ENCODE peak calls at places on chromosomes 2 and 18, in six cellular contexts. U is NCI-H1436; W is memory B cell; X is erythroblast; K is stimulated activated CD8-positive, alpha-beta memory T cell treated with anti-CD3 and anti-CD28 coated beads, Interleukin-15, amount 100 ng/mL, for 4 hours; F is ureter. B is an unnamed sample.

GRCh38 chr2:177165731-177166711 is 46.6 kb upstream of the HNRNPA3 start:
- DNase-seq in U (no peak), W (no peak), X (no peak), K (no peak), F (no peak), B (no peak)

GRCh38 chr2:200659410-200659809 is 73.6 kb downstream of the AOX1 start:
- DNase-seq in U (no peak), W (no peak), X (no peak), K (no peak), F (no peak), B (no peak)

GRCh38 chr2:135931776-135932438 is 53.5 kb downstream of the DARS1 start:
- DNase-seq in U (no peak), W (no peak), X (no peak), K (no peak), F (no peak), B (peak)

GRCh38 chr2:239621611-239622010 is 220.8 kb upstream of the HDAC4 start:
- DNase-seq in U (no peak), W (no peak), X (no peak), K (no peak), F (peak), B (no peak)

GRCh38 chr18:23057096-23057495 is 78.2 kb upstream of the CABLES1 start:
- DNase-seq in U (no peak), W (no peak), X (no peak), K (no peak), F (no peak), B (no peak)

GRCh38 chr2:1944986-1945385 is 200.7 kb upstream of the PXDN start:
- DNase-seq in U (no peak), W (no peak), X (no peak), K (no peak), F (no peak), B (no peak)

GRCh38 chr2:41928593-41928992 is 119.2 kb upstream of the PKDCC start:
- DNase-seq in U (no peak), W (no peak), X (no peak), K (no peak), F (no peak), B (no peak)

GRCh38 chr2:102753563-102754159 is 8.2 kb upstream of the TMEM182 start:
- DNase-seq in U (peak), W (no peak), X (peak), K (no peak), F (no peak), B (peak)

GRCh38 chr18:8329186-8329771 is 280.0 kb upstream of the RAB12 start:
- DNase-seq in U (no peak), W (no peak), X (no peak), K (no peak), F (no peak), B (no peak)

GRCh38 chr2:237581751-237582746 is 8.5 kb downstream of the RAB17 start:
- DNase-seq in U (peak), W (no peak), X (peak), K (peak), F (peak), B (peak)

GRCh38 chr18:43720036-43720435 is 442.7 kb upstream of the SYT4 start:
- DNase-seq in U (no peak), W (no peak), X (no peak), K (no peak), F (no peak), B (no peak)

GRCh38 chr18:32730620-32731021 is 42.2 kb downstream of the KLHL14 start:
- DNase-seq in U (no peak), W (no peak), X (no peak), K (no peak), F (no peak), B (no peak)

GRCh38 chr2:139165599-139165998 is 385.4 kb upstream of the NXPH2 start:
- DNase-seq in U (no peak), W (no peak), X (no peak), K (no peak), F (no peak), B (no peak)

GRCh38 chr2:164625378-164625971 is 4.2 kb upstream of the GRB14 start:
- DNase-seq in U (no peak), W (no peak), X (no peak), K (no peak), F (no peak), B (no peak)

GRCh38 chr2:26605195-26605968 is 35.8 kb downstream of the CIB4 start:
- DNase-seq in U (no peak), W (no peak), X (peak), K (no peak), F (peak), B (peak)

GRCh38 chr2:106076941-106077340 is 117.2 kb downstream of the UXS1 start:
- DNase-seq in U (no peak), W (no peak), X (no peak), K (no peak), F (no peak), B (no peak)

GRCh38 chr2:178072383-178073301 is at the start of gene PDE11A:
- DNase-seq in U (peak), W (no peak), X (peak), K (no peak), F (peak), B (peak)

GRCh38 chr18:57728941-57729511 is 74.1 kb downstream of the ATP8B1 start:
- DNase-seq in U (no peak), W (no peak), X (no peak), K (no peak), F (peak), B (peak)

GRCh38 chr2:160920061-160920460 is 240.2 kb upstream of the TANK start:
- DNase-seq in U (no peak), W (no peak), X (no peak), K (no peak), F (no peak), B (no peak)